ENCODE peak calls at places on chromosomes 3 and 15, in four cellular contexts. P is Calu3, Z is KG1, R is stomach. Y is an unnamed sample.

GRCh38 chr15:40115670-40116093 is 7.0 kb upstream of the BMF start:
- DNase-seq in Z (peak; percentile 77), P (peak; percentile 42), R (peak; percentile 71), Y (peak; percentile 64)

GRCh38 chr3:133573629-133574194 is at the start of gene CDV3:
- DNase-seq in Z (no peak), P (no peak), R (no peak), Y (no peak)

GRCh38 chr3:37494206-37494605 is 319.8 kb upstream of the LRRFIP2 start:
- DNase-seq in P (no peak), Z (no peak), R (no peak), Y (no peak)

GRCh38 chr3:127985655-127986225 is 66.5 kb upstream of the SEC61A1 start:
- DNase-seq in R (no peak), P (no peak), Z (no peak), Y (no peak)

GRCh38 chr3:3815206-3815605 is 16.0 kb downstream of the LRRN1 start:
- DNase-seq in P (no peak), Z (no peak), R (no peak), Y (no peak)

GRCh38 chr15:31255176-31255510 is 71.5 kb upstream of the KLF13 start:
- DNase-seq in Z (no peak), P (no peak), R (no peak), Y (no peak)

GRCh38 chr3:170033489-170033888 is 4.3 kb upstream of the GPR160 start:
- DNase-seq in R (no peak), Z (peak; percentile 77), P (no peak), Y (no peak)

GRCh38 chr3:16715281-16715680 is 110.1 kb upstream of the DAZL start:
- DNase-seq in Z (no peak), P (no peak), R (no peak), Y (no peak)

GRCh38 chr15:87033056-87033455 is 953.4 kb downstream of the AGBL1 start:
- DNase-seq in Z (no peak), P (no peak), R (no peak), Y (no peak)

GRCh38 chr3:11240496-11240895 is 31.7 kb upstream of the ATG7 start:
- DNase-seq in P (no peak), R (no peak), Z (no peak), Y (no peak)

GRCh38 chr15:96586901-96587300 is 256.4 kb downstream of the NR2F2 start:
- DNase-seq in P (no peak), Z (no peak), R (no peak), Y (no peak)

GRCh38 chr3:86793786-86794185 is 197.2 kb downstream of the VGLL3 start:
- DNase-seq in R (no peak), P (peak; percentile 30), Z (no peak), Y (peak; percentile 88)

GRCh38 chr3:12994357-12994606 is 78.9 kb downstream of the IQSEC1 start:
- DNase-seq in P (peak; percentile 50), R (peak; percentile 58), Z (no peak), Y (no peak)

GRCh38 chr15:57334257-57334656 is 42.0 kb upstream of the CGNL1 start:
- DNase-seq in P (peak; percentile 76), Z (no peak), R (peak; percentile 44), Y (no peak)

GRCh38 chr3:153722157-153722556 is 399.0 kb upstream of the ARHGEF26 start:
- DNase-seq in P (no peak), R (no peak), Z (no peak), Y (no peak)

GRCh38 chr15:101097111-101097510 is 154.7 kb downstream of the CHSY1 start:
- DNase-seq in Z (no peak), P (no peak), R (no peak), Y (no peak)

GRCh38 chr3:100048248-100048647 is 66.1 kb downstream of the FILIP1L start:
- DNase-seq in P (no peak), R (no peak), Z (no peak), Y (no peak)

GRCh38 chr3:195212749-195213085 is 58.2 kb downstream of the XXYLT1 start:
- DNase-seq in R (no peak), Z (no peak), P (no peak), Y (no peak)

GRCh38 chr3:178274711-178275110 is 261.5 kb upstream of the KCNMB2 start:
- DNase-seq in P (no peak), Z (no peak), R (no peak), Y (no peak)

GRCh38 chr3:114671741-114672510 is 378.1 kb downstream of the TIGIT start:
- DNase-seq in Z (no peak), P (no peak), R (no peak), Y (no peak)

GRCh38 chr15:80591471-80591870 is 103.6 kb upstream of the ABHD17C start:
- DNase-seq in Z (no peak), P (no peak), R (no peak), Y (no peak)

GRCh38 chr15:93179072-93179471 is 90.1 kb upstream of the RGMA start:
- DNase-seq in P (peak; percentile 54), R (peak; percentile 27), Z (peak; percentile 1), Y (peak; percentile 61)

GRCh38 chr3:79604681-79605080 is 163.1 kb downstream of the ROBO1 start:
- DNase-seq in Z (no peak), R (no peak), P (no peak), Y (no peak)

GRCh38 chr3:138137901-138138300 is 5.7 kb upstream of the A4GNT start:
- DNase-seq in P (no peak), R (no peak), Z (no peak), Y (no peak)

GRCh38 chr3:16439163-16439847 is 74.2 kb downstream of the RFTN1 start:
- DNase-seq in R (no peak), P (no peak), Z (no peak), Y (no peak)

GRCh38 chr3:138356666-138357409 is 8.5 kb downstream of the MRAS start:
- DNase-seq in P (no peak), R (no peak), Z (no peak), Y (no peak)

GRCh38 chr3:138600341-138600740 is 6.3 kb upstream of the CEP70 start:
- DNase-seq in P (no peak), Z (no peak), R (no peak), Y (no peak)

GRCh38 chr3:178385280-178385952 is 150.8 kb upstream of the KCNMB2 start:
- DNase-seq in R (no peak), Z (peak; percentile 16), P (peak; percentile 61), Y (no peak)

GRCh38 chr3:175270199-175270837 is 411.2 kb downstream of the NAALADL2 start:
- DNase-seq in R (no peak), P (no peak), Z (no peak), Y (no peak)

GRCh38 chr3:139522421-139522820 is 17.1 kb downstream of the RBP1 start:
- DNase-seq in R (no peak), Z (no peak), P (no peak), Y (peak; percentile 43)

GRCh38 chr3:46423588-46423987 is 16.5 kb downstream of the CCRL2 start:
- DNase-seq in R (no peak), P (peak; percentile 42), Z (no peak), Y (peak; percentile 48)

GRCh38 chr15:73978896-73979295 is 13.2 kb downstream of the STOML1 start:
- DNase-seq in R (no peak), Z (no peak), P (no peak), Y (no peak)

GRCh38 chr15:96477227-96477626 is 146.7 kb downstream of the NR2F2 start:
- DNase-seq in P (no peak), R (no peak), Z (no peak), Y (no peak)

GRCh38 chr3:76949462-76949861 is 90.4 kb upstream of the ROBO2 start:
- DNase-seq in R (no peak), Z (no peak), P (no peak), Y (no peak)

GRCh38 chr3:18124501-18124900 is 300.6 kb downstream of the SATB1 start:
- DNase-seq in P (peak; percentile 4), Z (no peak), R (no peak), Y (peak; percentile 67)

GRCh38 chr3:122577409-122578028 is at the start of gene PARP15:
- DNase-seq in R (no peak), Z (no peak), P (peak; percentile 14), Y (no peak)

GRCh38 chr3:169241575-169241927 is 422.0 kb downstream of the MECOM start:
- DNase-seq in P (no peak), R (no peak), Z (no peak), Y (no peak)

GRCh38 chr3:94927175-94927574 is 864.3 kb downstream of the NSUN3 start:
- DNase-seq in R (no peak), P (no peak), Z (no peak), Y (no peak)